ENCODE peak calls at places on chromosome 16, in ten cellular contexts. N is GM23338; J is CD4-positive, CD25-positive, alpha-beta regulatory T cell; P is neural progenitor cell; B is thoracic aorta; E is body of pancreas; O is endodermal cell; D is kidney; L is A549; X is upper lobe of right lung. I is an unnamed sample. For H3K4me1, the result is how much of the 10 kb centered on the place peaks cover.

GRCh38 chr16:58850019-58850626 is 116.0 kb upstream of the GOT2 start:
- DNase-seq in N (no peak), J (no peak), P (no peak), B (no peak), E (no peak), O (no peak), D (no peak), L (no peak), X (no peak), I (no peak)

GRCh38 chr16:75578725-75579124 is 12.5 kb downstream of the GABARAPL2 start:
- DNase-seq in N (no peak), J (no peak), P (no peak), B (no peak), E (no peak), O (no peak), D (no peak), L (no peak), X (no peak), I (no peak)

GRCh38 chr16:19524866-19525723 is 1.4 kb downstream of the CCP110 start:
- DNase-seq in N (peak), J (peak), P (peak), B (no peak), E (no peak), O (no peak), D (no peak), L (no peak), X (no peak), I (no peak)

GRCh38 chr16:83215417-83216001 is 588.7 kb downstream of the CDH13 start:
- DNase-seq in N (peak), J (peak), P (peak), B (no peak), E (peak), O (peak), D (no peak), L (peak), X (no peak), I (peak)

GRCh38 chr16:81333356-81333755 is 18.6 kb downstream of the GAN start:
- DNase-seq in N (no peak), J (no peak), P (no peak), B (no peak), E (no peak), O (no peak), D (no peak), L (no peak), X (no peak), I (no peak)

GRCh38 chr16:67174706-67175231 is 4.4 kb downstream of the NOL3 start:
- DNase-seq in N (no peak), J (no peak), P (no peak), B (no peak), E (no peak), O (no peak), D (peak), L (no peak), X (no peak), I (no peak)

GRCh38 chr16:87054154-87054553 is 263.0 kb downstream of the C16orf95 start:
- DNase-seq in N (no peak), J (no peak), P (no peak), B (no peak), E (no peak), O (no peak), D (no peak), L (no peak), X (no peak), I (no peak)

GRCh38 chr16:80058236-80058635 is 457.7 kb upstream of the MAF start:
- DNase-seq in N (no peak), J (no peak), P (no peak), B (no peak), E (peak), O (no peak), D (peak), L (no peak), X (no peak), I (no peak)

GRCh38 chr16:61581417-61582046 is 454.7 kb downstream of the CDH8 start:
- DNase-seq in N (no peak), J (no peak), P (no peak), B (no peak), E (no peak), O (no peak), D (peak), L (no peak), X (peak), I (no peak)

GRCh38 chr16:47815655-47816054 is 340.1 kb downstream of the ABCC12 start:
- DNase-seq in N (no peak), J (no peak), P (no peak), B (no peak), E (no peak), O (no peak), D (no peak), L (no peak), X (no peak), I (no peak)

GRCh38 chr16:67029249-67030096 is 524 bp downstream of the CBFB start:
- DNase-seq in N (peak), J (peak), P (peak), B (no peak), E (peak), O (peak), D (peak), L (peak), X (peak), I (peak)

GRCh38 chr16:9050102-9050830 is 41.2 kb upstream of the HAPSTR1 start:
- DNase-seq in N (peak), J (peak), P (peak), B (no peak), E (no peak), O (peak), D (no peak), L (peak), X (no peak), I (peak)

GRCh38 chr16:29911676-29912010 is 11.4 kb downstream of the ASPHD1 start:
- DNase-seq in N (peak), J (no peak), P (no peak), B (no peak), E (no peak), O (peak), D (no peak), L (no peak), X (peak), I (no peak)

GRCh38 chr16:10120953-10121352 is 61.3 kb downstream of the GRIN2A start:
- DNase-seq in N (no peak), J (no peak), P (no peak), B (no peak), E (no peak), O (no peak), D (no peak), L (no peak), X (no peak), I (no peak)

GRCh38 chr16:87602821-87603683 is 744 bp downstream of the JPH3 start:
- DNase-seq in N (peak), J (no peak), P (peak), B (no peak), E (no peak), O (peak), D (peak), L (peak), X (no peak), I (no peak)

GRCh38 chr16:77660311-77660710 is 62.0 kb upstream of the NUDT7 start:
- DNase-seq in N (peak), J (no peak), P (peak), B (no peak), E (no peak), O (peak), D (no peak), L (peak), X (no peak), I (peak)

GRCh38 chr16:72766506-72766905 is 281.4 kb downstream of the ZFHX3 start:
- DNase-seq in N (no peak), J (no peak), P (peak), B (no peak), E (no peak), O (no peak), D (no peak), L (no peak), X (no peak), I (no peak)

GRCh38 chr16:3431779-3432219 is 11.5 kb downstream of the ZNF597 start:
- DNase-seq in N (no peak), J (peak), P (no peak), B (no peak), E (peak), O (no peak), D (peak), L (no peak), X (peak), I (peak)

GRCh38 chr16:67327774-67328173 is 1.2 kb downstream of the LRRC36 start:
- DNase-seq in N (no peak), J (no peak), P (no peak), B (no peak), E (no peak), O (no peak), D (no peak), L (no peak), X (no peak), I (peak)

GRCh38 chr16:3029499-3030127 is 5.8 kb downstream of the THOC6 start:
- DNase-seq in N (peak), J (peak), P (no peak), B (no peak), E (no peak), O (peak), D (peak), L (no peak), X (no peak), I (no peak)

GRCh38 chr16:87178177-87178863 is 138.9 kb downstream of the C16orf95 start:
- DNase-seq in N (peak), J (no peak), P (peak), B (no peak), E (no peak), O (peak), D (no peak), L (no peak), X (no peak), I (no peak)

GRCh38 chr16:50531359-50531758 is 16.8 kb upstream of the NKD1 start:
- DNase-seq in N (no peak), J (no peak), P (no peak), B (no peak), E (no peak), O (peak), D (no peak), L (no peak), X (no peak), I (no peak)

GRCh38 chr16:28930652-28931051 is 1.1 kb upstream of the CD19 start:
- DNase-seq in N (no peak), J (no peak), P (peak), B (no peak), E (no peak), O (no peak), D (no peak), L (no peak), X (no peak), I (no peak)

GRCh38 chr16:53876811-53877210 is 172.9 kb downstream of the FTO start:
- DNase-seq in N (no peak), J (no peak), P (no peak), B (no peak), E (no peak), O (no peak), D (no peak), L (no peak), X (no peak), I (no peak)

GRCh38 chr16:77113835-77114234 is 77.2 kb upstream of the MON1B start:
- DNase-seq in N (no peak), J (no peak), P (no peak), B (no peak), E (no peak), O (no peak), D (no peak), L (no peak), X (no peak), I (no peak)

GRCh38 chr16:57534337-57534880 is 2.0 kb downstream of the CCDC102A start:
- DNase-seq in N (no peak), J (no peak), P (no peak), B (no peak), E (peak), O (peak), D (no peak), L (no peak), X (peak), I (no peak)

GRCh38 chr16:51473091-51473490 is 322.0 kb upstream of the SALL1 start:
- DNase-seq in N (no peak), J (no peak), P (no peak), B (no peak), E (no peak), O (no peak), D (no peak), L (no peak), X (no peak), I (no peak)

GRCh38 chr16:23832882-23833281 is 2.9 kb upstream of the PRKCB start:
- DNase-seq in N (no peak), J (no peak), P (no peak), B (no peak), E (no peak), O (no peak), D (no peak), L (no peak), X (no peak), I (no peak)
- H3K4me1 ChIP-seq in N (under half), J (under half), P (under half), B (under half), E (under half), O (under half), D (under half), L (under half), X (under half), I (under half)

DNA sequence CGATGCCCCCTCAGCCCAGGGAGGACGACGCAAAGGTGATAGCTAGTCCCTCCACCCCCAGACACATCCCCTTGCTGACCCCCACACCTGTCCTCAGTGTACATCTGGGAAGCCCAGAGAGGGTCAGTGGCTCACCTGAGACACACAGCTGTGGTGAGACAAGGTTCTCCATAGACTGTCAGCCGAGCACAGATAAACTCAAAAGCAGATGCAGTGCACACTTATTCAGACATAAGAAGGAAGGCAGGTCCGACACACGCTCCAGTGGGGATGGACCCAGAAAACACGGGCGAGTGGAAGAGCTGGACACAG is 19.6 kb downstream of the CBFA2T3 start:
- DNase-seq in N (no peak), J (no peak), P (no peak), B (no peak), E (no peak), O (no peak), D (no peak), L (no peak), X (no peak), I (no peak)
- H3K4me1 ChIP-seq in N (under half), J (under half), P (under half), B (under half), E (under half), O (under half), D (under half), L (under half), X (under half), I (under half)

DNA sequence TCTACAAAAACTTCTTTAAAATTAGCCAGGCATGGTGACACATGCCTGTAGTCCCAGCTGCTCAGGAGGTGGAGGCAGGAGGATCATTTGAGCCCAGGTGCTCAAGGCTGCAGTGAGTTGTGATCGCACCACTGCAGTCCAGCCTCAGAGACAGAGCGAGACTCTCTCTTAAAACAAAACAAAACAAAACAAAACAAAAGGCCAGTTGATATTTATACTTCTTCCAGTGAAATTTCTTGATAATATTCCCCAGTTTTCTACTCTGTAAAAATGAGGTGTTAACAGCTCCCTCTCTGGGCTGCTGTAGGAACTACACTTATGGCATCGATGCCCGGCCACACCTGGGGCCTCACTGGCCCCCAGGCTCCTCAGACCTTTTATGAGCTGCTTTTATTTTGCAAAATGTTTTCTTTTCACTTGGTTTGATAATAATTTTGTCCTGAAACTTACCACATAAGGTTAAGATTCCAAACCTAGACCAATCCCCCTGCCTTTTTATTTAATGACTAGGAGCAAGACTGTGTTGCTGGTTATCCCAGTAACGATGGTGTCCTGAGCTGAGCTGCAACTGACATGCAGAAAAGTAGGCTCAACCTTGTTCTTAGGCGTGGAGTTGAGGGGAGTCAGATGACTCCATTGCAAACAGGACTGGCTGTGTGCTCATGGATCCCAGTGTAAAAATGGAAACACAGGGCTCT is 17.6 kb downstream of the MAPK8IP3 start:
- DNase-seq in N (peak), J (peak), P (peak), B (no peak), E (peak), O (peak), D (no peak), L (peak), X (no peak), I (peak)
- H3K4me1 ChIP-seq in N (under half), J (under half), P (under half), B (under half), E (under half), O (under half), D (under half), L (under half), X (under half), I (under half)

GRCh38 chr16:15827299-15827698 is 29.5 kb downstream of the MYH11 start:
- DNase-seq in N (no peak), J (no peak), P (no peak), B (no peak), E (no peak), O (no peak), D (no peak), L (no peak), X (peak), I (no peak)
- H3K4me1 ChIP-seq in N (under half), J (under half), P (under half), B (half or more), E (under half), O (under half), D (under half), L (under half), X (under half), I (under half)

GRCh38 chr16:85754403-85754802 is 3.5 kb upstream of the C16orf74 start:
- DNase-seq in N (no peak), J (no peak), P (no peak), B (no peak), E (no peak), O (no peak), D (no peak), L (no peak), X (no peak), I (no peak)
- H3K4me1 ChIP-seq in N (under half), J (under half), P (under half), B (under half), E (half or more), O (under half), D (under half), L (under half), X (under half), I (under half)

DNA sequence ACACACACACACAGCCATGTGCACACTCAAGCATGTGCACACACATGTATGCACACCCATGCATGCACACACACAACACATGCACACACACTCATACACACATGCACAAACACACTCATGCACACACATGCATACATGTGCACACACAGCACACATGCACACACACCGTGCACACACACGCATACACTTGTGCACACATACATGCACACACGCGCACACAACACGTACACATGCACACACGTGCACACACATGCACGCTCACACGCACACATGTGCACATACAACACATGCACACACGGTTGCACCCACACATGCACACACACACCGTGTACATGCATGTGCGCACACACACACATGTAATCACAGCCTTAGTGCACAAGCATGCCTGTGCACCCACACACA is 230.4 kb upstream of the GSE1 start:
- DNase-seq in N (no peak), J (no peak), P (no peak), B (no peak), E (no peak), O (no peak), D (peak), L (no peak), X (no peak), I (no peak)
- H3K4me1 ChIP-seq in N (under half), J (under half), P (under half), B (under half), E (under half), O (under half), D (under half), L (under half), X (under half), I (under half)

GRCh38 chr16:84511180-84511800 is 6.8 kb upstream of the MEAK7 start:
- DNase-seq in N (peak), J (peak), P (peak), B (peak), E (peak), O (peak), D (peak), L (peak), X (peak), I (peak)
- H3K4me1 ChIP-seq in N (under half), J (half or more), P (under half), B (under half), E (under half), O (under half), D (under half), L (under half), X (under half), I (under half)

I was measured in SJSA1.